ENCODE peak calls at places on chromosomes 6 and 20, in eight cellular contexts. B is testis, D is HCT116, U is heart left ventricle, G is A549, R is suprapubic skin, K is adrenal gland, Q is IMR-90. L is an unnamed sample.

GRCh38 chr20:58851969-58852458 is 502 bp upstream of the GNAS start:
- DNase-seq in G (no peak), Q (no peak), U (no peak), D (no peak), R (no peak), B (no peak), K (no peak), L (no peak)

GRCh38 chr20:37291724-37292126 is 2.3 kb downstream of the MANBAL start:
- DNase-seq in R (no peak), B (no peak), K (no peak), G (no peak), Q (no peak), U (no peak), D (no peak), L (no peak)

GRCh38 chr20:36268501-36269342 is 32.4 kb downstream of the AAR2 start:
- DNase-seq in R (no peak), Q (no peak), G (no peak), K (peak), U (no peak), D (no peak), B (no peak), L (no peak)

GRCh38 chr6:48255094-48255493 is 144.1 kb upstream of the PTCHD4 start:
- DNase-seq in G (no peak), R (no peak), D (no peak), B (no peak), Q (no peak), U (no peak), K (no peak), L (no peak)

GRCh38 chr6:119234941-119235340 is 114.6 kb downstream of the MAN1A1 start:
- DNase-seq in Q (no peak), R (no peak), G (no peak), U (no peak), D (no peak), B (no peak), K (no peak), L (no peak)

GRCh38 chr6:2196079-2196679 is 49.2 kb downstream of the GMDS start:
- DNase-seq in U (no peak), B (peak), R (no peak), K (no peak), Q (peak), G (peak), D (peak), L (no peak)

GRCh38 chr6:97757575-97757974 is 474.6 kb upstream of the MMS22L start:
- DNase-seq in R (no peak), G (no peak), U (no peak), D (no peak), B (no peak), K (no peak), Q (no peak), L (no peak)

GRCh38 chr20:56779452-56780143 is 150.5 kb downstream of the TFAP2C start:
- DNase-seq in U (no peak), Q (no peak), K (peak), G (no peak), D (no peak), B (no peak), R (no peak), L (peak)

GRCh38 chr6:42158631-42159030 is 14.5 kb upstream of the GUCA1A start:
- DNase-seq in Q (no peak), D (no peak), K (no peak), U (no peak), B (no peak), G (no peak), R (no peak), L (no peak)

GRCh38 chr20:35901678-35902544 is 52.4 kb downstream of the SCAND1 start:
- DNase-seq in K (no peak), Q (peak), U (no peak), R (no peak), G (peak), D (peak), B (no peak), L (no peak)

GRCh38 chr6:79269877-79270276 is 35.4 kb upstream of the HMGN3 start:
- DNase-seq in G (no peak), R (no peak), D (no peak), Q (peak), B (peak), K (peak), U (no peak), L (no peak)

GRCh38 chr6:136772685-136773472 is 19.4 kb downstream of the MAP3K5 start:
- DNase-seq in B (no peak), D (no peak), R (no peak), K (no peak), U (no peak), G (no peak), Q (no peak), L (no peak)

GRCh38 chr6:136775548-136775947 is 16.7 kb downstream of the MAP3K5 start:
- DNase-seq in R (no peak), U (no peak), G (no peak), D (no peak), B (no peak), K (no peak), Q (no peak), L (no peak)

GRCh38 chr6:136773473-136773796 is 18.8 kb downstream of the MAP3K5 start:
- DNase-seq in Q (no peak), B (no peak), D (no peak), U (no peak), R (no peak), G (no peak), K (no peak), L (no peak)

GRCh38 chr6:136774228-136775041 is 17.8 kb downstream of the MAP3K5 start:
- DNase-seq in Q (peak), B (no peak), G (no peak), R (no peak), U (no peak), K (no peak), D (no peak), L (no peak)

GRCh38 chr6:136775081-136775480 is 17.2 kb downstream of the MAP3K5 start:
- DNase-seq in R (no peak), U (no peak), B (no peak), Q (no peak), K (no peak), G (no peak), D (no peak), L (no peak)
- TF ChIP-seq POLR2A in R (no peak), U (no peak), B (no peak), Q (no peak), K (no peak), G (no peak), D (no peak), L (no peak)

DNA sequence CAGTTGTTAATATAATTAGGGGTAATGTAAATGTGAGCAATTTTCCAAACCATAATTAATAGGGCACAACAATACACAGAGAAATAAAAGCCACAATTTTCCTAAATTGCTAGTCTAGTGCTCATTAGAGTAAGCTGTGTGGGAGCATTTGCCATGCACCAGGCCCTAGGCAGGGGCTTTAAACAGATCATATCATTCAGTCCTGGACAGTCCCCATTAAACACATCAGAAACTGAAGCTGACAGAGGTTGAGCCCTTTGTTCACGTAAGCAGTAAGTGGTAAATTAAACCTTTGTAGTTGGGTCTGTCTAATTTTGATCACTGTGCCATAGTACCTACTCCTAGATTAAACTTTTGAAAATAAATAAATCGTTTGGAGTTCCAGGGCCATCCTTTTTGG is 931.1 kb downstream of the C6orf118 start:
- DNase-seq in Q (no peak), G (no peak), U (no peak), B (no peak), R (no peak), K (no peak), D (no peak), L (no peak)
- TF ChIP-seq POLR2A in Q (no peak), G (no peak), U (no peak), B (no peak), R (no peak), K (no peak), D (no peak), L (no peak)

DNA sequence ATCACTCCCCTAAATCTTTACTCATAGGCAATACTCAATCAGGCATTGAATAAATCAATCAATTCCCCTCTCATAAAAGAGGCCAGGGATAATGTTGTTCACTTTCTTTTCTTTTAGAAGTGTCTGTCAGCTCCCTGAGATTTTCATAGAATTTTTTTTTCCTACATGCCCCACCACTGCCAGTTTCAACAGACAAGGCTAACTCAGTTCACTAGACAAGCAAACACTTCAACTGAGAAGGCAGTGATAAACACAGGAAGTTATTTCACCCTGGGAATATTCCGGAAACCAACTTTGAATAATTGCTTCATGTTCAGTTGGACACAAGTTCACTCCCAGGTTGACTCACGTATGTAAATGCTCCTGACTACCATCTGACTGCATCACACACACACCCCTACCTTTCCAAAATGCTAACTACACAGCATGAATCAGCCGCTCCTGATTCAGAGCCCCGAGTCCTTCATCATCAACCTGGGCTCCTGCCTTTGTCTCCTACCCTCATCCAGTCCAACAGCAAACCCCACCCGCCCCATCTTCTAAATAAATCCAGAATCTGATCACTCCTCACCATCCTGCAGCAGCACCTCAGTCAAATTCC is 143.9 kb downstream of the BCAS1 start:
- DNase-seq in R (peak), G (peak), U (no peak), D (no peak), K (peak), Q (peak), B (no peak), L (no peak)
- TF ChIP-seq POLR2A in R (no peak), G (no peak), U (no peak), D (no peak), K (no peak), Q (peak), B (no peak), L (no peak)

GRCh38 chr20:17941087-17941825 is 27.3 kb downstream of the SNX5 start:
- DNase-seq in B (no peak), D (no peak), Q (no peak), G (no peak), K (no peak), R (no peak), U (no peak), L (no peak)
- TF ChIP-seq POLR2A in B (no peak), D (no peak), Q (no peak), G (no peak), K (no peak), R (no peak), U (no peak), L (no peak)

GRCh38 chr6:143863754-143864153 is 520 bp upstream of the ZC2HC1B start:
- DNase-seq in U (no peak), K (no peak), D (no peak), R (no peak), Q (no peak), B (no peak), G (no peak), L (no peak)

GRCh38 chr6:143872211-143872610 is 7.9 kb downstream of the ZC2HC1B start:
- DNase-seq in U (no peak), R (no peak), B (no peak), K (no peak), G (no peak), Q (peak), D (no peak), L (no peak)

GRCh38 chr6:143864234-143864633 is at the start of gene ZC2HC1B:
- DNase-seq in R (no peak), G (no peak), D (no peak), K (no peak), Q (peak), U (no peak), B (no peak), L (no peak)

GRCh38 chr6:143867236-143867635 is 3.0 kb downstream of the ZC2HC1B start:
- DNase-seq in B (no peak), R (no peak), D (no peak), K (no peak), Q (peak), U (no peak), G (no peak), L (no peak)
- TF ChIP-seq POLR2A in B (no peak), R (no peak), D (no peak), K (no peak), Q (no peak), U (no peak), G (no peak), L (no peak)